ENCODE peak calls at places on chromosome 19, in five cellular contexts. N is PC-9, B is HFF-Myc, X is NCI-H2081, P is kidney. D is an unnamed sample.
A peak's percentile ranks its signal among the peaks of the same experiment; 100 is the strongest.

GRCh38 chr19:41811981-41812380 is 15.6 kb downstream of the CEACAM3 start:
- DNase-seq in N (no peak), B (no peak), X (no peak), P (no peak), D (no peak)

GRCh38 chr19:51201712-51202111 is 23.2 kb upstream of the CD33 start:
- DNase-seq in N (no peak), B (no peak), X (no peak), P (no peak), D (no peak)

GRCh38 chr19:42114412-42114811 is 17.8 kb downstream of the POU2F2 start:
- DNase-seq in N (no peak), B (no peak), X (no peak), P (no peak), D (no peak)

GRCh38 chr19:19010551-19010950 is 22.8 kb downstream of the SUGP2 start:
- DNase-seq in N (no peak), B (no peak), X (no peak), P (no peak), D (no peak)

GRCh38 chr19:5048091-5048726 is 79.3 kb downstream of the KDM4B start:
- DNase-seq in N (no peak), B (no peak), X (peak; percentile 66), P (peak; percentile 94), D (peak; percentile 57)

GRCh38 chr19:8396563-8397203 is 6.5 kb downstream of the RAB11B start:
- DNase-seq in N (no peak), B (peak; percentile 24), X (peak; percentile 3), P (no peak), D (peak; percentile 75)

GRCh38 chr19:38710928-38711725 is 33.1 kb downstream of the CAPN12 start:
- DNase-seq in N (no peak), B (no peak), X (no peak), P (no peak), D (no peak)

GRCh38 chr19:30036154-30037129 is 94.4 kb downstream of the URI1 start:
- DNase-seq in N (no peak), B (peak; percentile 27), X (no peak), P (no peak), D (no peak)

GRCh38 chr19:30071871-30072270 is 129.8 kb downstream of the URI1 start:
- DNase-seq in N (no peak), B (no peak), X (no peak), P (peak; percentile 56), D (no peak)

GRCh38 chr19:46065486-46065885 is 24.7 kb upstream of the IGFL4 start:
- DNase-seq in N (peak; percentile 87), B (peak; percentile 52), X (no peak), P (no peak), D (no peak)

GRCh38 chr19:32308436-32309077 is 36.9 kb upstream of the ZNF507 start:
- DNase-seq in N (no peak), B (no peak), X (no peak), P (no peak), D (no peak)

GRCh38 chr19:17209126-17210036 is 5.8 kb upstream of the USE1 start:
- DNase-seq in N (no peak), B (no peak), X (no peak), P (no peak), D (peak; percentile 74)

GRCh38 chr19:43575156-43575950 is at the start of the genes PINLYP and XRCC1:
- DNase-seq in N (peak; percentile 92), B (peak; percentile 95), X (peak; percentile 98), P (peak; percentile 99), D (peak; percentile 98)

GRCh38 chr19:53659292-53659691 is 27.5 kb downstream of the DPRX start:
- DNase-seq in N (peak; percentile 68), B (no peak), X (no peak), P (no peak), D (peak; percentile 6)

GRCh38 chr19:6220385-6221191 is 59.2 kb downstream of the MLLT1 start:
- DNase-seq in N (no peak), B (no peak), X (no peak), P (peak; percentile 91), D (no peak)

GRCh38 chr19:49790866-49791265 is 22.2 kb downstream of the FUZ start:
- DNase-seq in N (no peak), B (no peak), X (no peak), P (peak; percentile 92), D (no peak)

GRCh38 chr19:30224689-30225606 is 147.2 kb upstream of the ZNF536 start:
- DNase-seq in N (no peak), B (no peak), X (no peak), P (no peak), D (no peak)

GRCh38 chr19:40461669-40462221 is 3.8 kb downstream of the BLVRB start:
- DNase-seq in N (no peak), B (no peak), X (no peak), P (no peak), D (no peak)

GRCh38 chr19:50478901-50479715 is 2.5 kb upstream of the GARIN5A start:
- DNase-seq in N (no peak), B (no peak), X (no peak), P (peak; percentile 70), D (peak; percentile 17)

GRCh38 chr19:17121736-17122293 is 46.2 kb downstream of the MYO9B start:
- DNase-seq in N (no peak), B (no peak), X (no peak), P (no peak), D (no peak)

GRCh38 chr19:5261151-5261890 is 79.3 kb downstream of the PTPRS start:
- DNase-seq in N (peak; percentile 78), B (no peak), X (no peak), P (peak; percentile 33), D (no peak)

GRCh38 chr19:1747285-1748114 is 5.8 kb upstream of the ONECUT3 start:
- DNase-seq in N (peak; percentile 97), B (peak; percentile 41), X (no peak), P (peak; percentile 80), D (no peak)

GRCh38 chr19:5961969-5962945 is 15.7 kb downstream of the RANBP3 start:
- DNase-seq in N (no peak), B (no peak), X (peak; percentile 96), P (peak; percentile 75), D (peak; percentile 82)

GRCh38 chr19:11256189-11256588 is 6.1 kb downstream of the DOCK6 start:
- DNase-seq in N (no peak), B (no peak), X (no peak), P (peak; percentile 87), D (no peak)

GRCh38 chr19:10587022-10587838 is at the start of gene AP1M2:
- DNase-seq in N (peak; percentile 77), B (no peak), X (peak; percentile 46), P (no peak), D (no peak)

GRCh38 chr19:6720369-6721112 is at the start of gene C3:
- DNase-seq in N (peak; percentile 88), B (no peak), X (no peak), P (peak; percentile 72), D (no peak)

GRCh38 chr19:8335343-8336071 is 7.6 kb downstream of the KANK3 start:
- DNase-seq in N (peak; percentile 46), B (no peak), X (no peak), P (no peak), D (no peak)

GRCh38 chr19:1854542-1855039 is 6.3 kb upstream of the REXO1 start:
- DNase-seq in N (no peak), B (no peak), X (no peak), P (peak; percentile 87), D (no peak)

GRCh38 chr19:48819366-48819816 is 8.6 kb upstream of the BCAT2 start:
- DNase-seq in N (peak; percentile 95), B (peak; percentile 90), X (peak; percentile 32), P (peak; percentile 94), D (no peak)

GRCh38 chr19:2611483-2612464 is 90.7 kb downstream of the GNG7 start:
- DNase-seq in N (no peak), B (no peak), X (no peak), P (peak; percentile 64), D (peak; percentile 43)

GRCh38 chr19:46082728-46083050 is 41.8 kb downstream of the IGFL3 start:
- DNase-seq in N (peak; percentile 79), B (no peak), X (no peak), P (no peak), D (no peak)

GRCh38 chr19:869245-870177 is 10.0 kb downstream of the CFD start:
- DNase-seq in N (peak; percentile 86), B (peak; percentile 90), X (no peak), P (peak; percentile 94), D (no peak)

GRCh38 chr19:29211562-29212416 is 1.2 kb downstream of the UQCRFS1 start:
- DNase-seq in N (no peak), B (no peak), X (no peak), P (no peak), D (no peak)

GRCh38 chr19:48798937-48799336 is 11.9 kb downstream of the BCAT2 start:
- DNase-seq in N (no peak), B (no peak), X (peak; percentile 43), P (no peak), D (peak; percentile 53)

GRCh38 chr19:48961051-48961649 is 4.0 kb upstream of the FTL start:
- DNase-seq in N (no peak), B (no peak), X (no peak), P (no peak), D (no peak)

D was measured in DND-41.